ENCODE peak calls at places on chromosomes 2 and 18, in four cellular contexts. D is neuronal stem cell, E is heart right ventricle, Z is thoracic aorta. O is an unnamed sample.

GRCh38 chr2:17646096-17646554 is 105.6 kb downstream of the VSNL1 start:
- DNase-seq in D (peak), E (no peak), Z (no peak), O (peak)

GRCh38 chr18:292271-292670 is 24.4 kb upstream of the THOC1 start:
- DNase-seq in D (no peak), E (no peak), Z (no peak), O (no peak)

GRCh38 chr2:78775291-78775690 is 250.2 kb upstream of the REG3G start:
- DNase-seq in D (no peak), E (no peak), Z (no peak), O (no peak)

GRCh38 chr2:146870691-146871090 is 974.1 kb upstream of the ACVR2A start:
- DNase-seq in D (no peak), E (no peak), Z (no peak), O (no peak)

GRCh38 chr2:188478724-188479123 is 187.1 kb downstream of the GULP1 start:
- DNase-seq in D (no peak), E (no peak), Z (no peak), O (no peak)

GRCh38 chr2:17830053-17831034 is 14.1 kb downstream of the MSGN1 start:
- DNase-seq in D (peak), E (peak), Z (no peak), O (peak)

GRCh38 chr2:138234265-138234664 is 267.3 kb upstream of the SPOPL start:
- DNase-seq in D (no peak), E (no peak), Z (no peak), O (no peak)

GRCh38 chr2:102337481-102338386 is 17.9 kb upstream of the IL18R1 start:
- DNase-seq in D (no peak), E (no peak), Z (no peak), O (no peak)

GRCh38 chr18:4035521-4035920 is 419.6 kb downstream of the DLGAP1 start:
- DNase-seq in D (no peak), E (no peak), Z (no peak), O (no peak)

GRCh38 chr2:186256540-186256939 is 229.5 kb upstream of the ZC3H15 start:
- DNase-seq in D (peak), E (no peak), Z (no peak), O (no peak)

GRCh38 chr18:55018602-55019001 is 59.3 kb upstream of the CCDC68 start:
- DNase-seq in D (no peak), E (no peak), Z (no peak), O (no peak)

GRCh38 chr2:102033028-102033749 is 41.4 kb downstream of the IL1R2 start:
- DNase-seq in D (no peak), E (peak), Z (no peak), O (peak)

GRCh38 chr2:1811971-1812350 is 67.6 kb upstream of the PXDN start:
- DNase-seq in D (no peak), E (no peak), Z (no peak), O (no peak)

GRCh38 chr2:29923110-29923721 is 1.8 kb upstream of the ALK start:
- DNase-seq in D (peak), E (peak), Z (no peak), O (peak)

GRCh38 chr2:165568361-165568760 is 98.9 kb downstream of the CSRNP3 start:
- DNase-seq in D (no peak), E (no peak), Z (no peak), O (no peak)

GRCh38 chr18:61400714-61401113 is 67.5 kb downstream of the CDH20 start:
- DNase-seq in D (no peak), E (no peak), Z (no peak), O (no peak)

GRCh38 chr2:195318440-195319111 is 338.4 kb upstream of the SLC39A10 start:
- DNase-seq in D (peak), E (no peak), Z (no peak), O (no peak)

GRCh38 chr2:22904126-22904684 is 480.8 kb upstream of the KLHL29 start:
- DNase-seq in D (peak), E (peak), Z (no peak), O (peak)

GRCh38 chr18:45654677-45655076 is 39.4 kb downstream of the SLC14A2 start:
- DNase-seq in D (no peak), E (no peak), Z (no peak), O (no peak)

GRCh38 chr18:73842795-73843394 is 304.7 kb downstream of the FBXO15 start:
- DNase-seq in D (peak), E (peak), Z (no peak), O (no peak)

GRCh38 chr2:48600917-48601316 is 16.7 kb upstream of the GTF2A1L start:
- DNase-seq in D (no peak), E (no peak), Z (no peak), O (no peak)

GRCh38 chr2:177474904-177475474 is 82.4 kb downstream of the AGPS start:
- DNase-seq in D (no peak), E (no peak), Z (no peak), O (no peak)

GRCh38 chr2:10235099-10235908 is 67.4 kb upstream of the HPCAL1 start:
- DNase-seq in D (no peak), E (no peak), Z (no peak), O (no peak)

GRCh38 chr18:34626404-34627137 is 83.5 kb upstream of the DTNA start:
- DNase-seq in D (no peak), E (no peak), Z (no peak), O (no peak)

GRCh38 chr18:44033144-44033543 is 647.5 kb upstream of the SETBP1 start:
- DNase-seq in D (peak), E (no peak), Z (no peak), O (no peak)

GRCh38 chr18:48703033-48703386 is 164.2 kb downstream of the CTIF start:
- DNase-seq in D (no peak), E (no peak), Z (no peak), O (no peak)

GRCh38 chr2:223601932-223602676 is at the start of gene SCG2:
- DNase-seq in D (peak), E (peak), Z (peak), O (peak)

GRCh38 chr2:100142393-100142792 is at the start of gene AFF3:
- DNase-seq in D (no peak), E (no peak), Z (no peak), O (no peak)

GRCh38 chr2:9753665-9754531 is 89.4 kb upstream of the TAF1B start:
- DNase-seq in D (no peak), E (no peak), Z (no peak), O (no peak)

GRCh38 chr2:47075361-47076125 is 79.6 kb downstream of the STPG4 start:
- DNase-seq in D (no peak), E (no peak), Z (no peak), O (no peak)

GRCh38 chr18:62634991-62635630 is 80.2 kb upstream of the PHLPP1 start:
- DNase-seq in D (no peak), E (no peak), Z (no peak), O (no peak)
- H3K27ac ChIP-seq in D (no peak), E (no peak), Z (no peak), O (no peak)

DNA sequence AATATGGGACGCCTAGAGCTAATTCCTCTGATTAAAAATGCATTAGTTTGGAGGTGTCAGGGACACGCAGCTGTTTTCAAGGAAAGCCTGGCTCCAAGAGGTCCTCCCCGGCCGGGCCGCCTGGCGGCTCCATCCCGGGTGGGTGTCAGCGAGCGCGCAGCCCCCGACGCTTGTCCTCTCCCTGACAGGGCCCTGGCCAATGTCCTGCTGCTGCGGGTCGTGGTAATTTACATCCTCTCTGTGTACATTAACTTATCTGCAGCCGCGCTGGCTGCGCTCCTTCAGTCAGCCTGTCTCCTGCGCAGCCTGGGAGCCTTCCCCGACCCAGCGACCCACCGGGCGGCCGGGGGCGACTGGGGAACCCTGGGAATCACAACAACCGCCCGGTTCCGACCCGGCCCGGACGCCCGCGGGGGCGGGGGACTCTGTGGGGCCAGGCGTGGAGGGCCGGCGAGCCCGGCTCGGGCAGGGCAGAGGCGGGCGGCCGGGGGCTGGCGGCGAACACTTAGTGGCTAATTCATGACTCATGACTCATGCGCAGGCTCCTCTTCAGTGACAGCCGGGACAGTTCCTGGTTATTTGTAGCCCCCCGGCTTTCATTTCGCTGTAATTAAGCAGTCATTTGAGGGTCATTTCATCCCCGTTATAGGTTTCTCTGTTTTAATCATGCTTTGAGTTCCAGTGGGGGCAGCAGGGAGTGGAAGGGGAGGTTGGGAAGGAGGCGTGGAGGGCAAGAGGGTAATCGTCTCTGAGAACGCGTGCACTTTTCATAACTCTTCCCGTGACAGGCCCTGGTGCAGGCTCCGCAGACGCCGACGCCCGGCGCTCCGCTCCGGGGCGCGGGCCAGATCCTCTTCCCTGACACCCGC is 141.9 kb upstream of the CTAGE1 start:
- DNase-seq in D (peak), E (peak), Z (no peak), O (peak)
- H3K27ac ChIP-seq in D (no peak), E (peak), Z (peak), O (peak)

DNA sequence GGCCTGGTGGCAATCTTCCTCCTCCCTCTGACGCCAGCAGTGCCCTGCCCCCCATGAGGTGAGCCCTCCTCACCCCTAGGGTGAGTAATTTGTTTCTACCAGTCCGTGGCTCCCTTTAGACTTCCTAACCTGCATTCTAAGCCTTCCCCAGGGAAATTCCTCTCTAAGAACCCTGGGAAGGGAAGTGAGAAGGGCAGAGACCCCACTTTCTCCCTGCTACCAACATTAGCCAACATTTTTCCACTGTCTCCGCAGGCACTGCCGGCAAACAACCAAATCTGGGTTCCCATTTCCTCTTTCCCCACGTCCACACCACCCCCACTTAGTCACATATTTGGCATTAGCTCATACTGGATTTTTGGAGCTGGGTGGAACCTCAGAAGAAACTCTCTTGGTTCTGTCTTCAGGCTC is 69.3 kb downstream of the NRP2 start:
- DNase-seq in D (no peak), E (no peak), Z (no peak), O (no peak)
- H3K27ac ChIP-seq in D (no peak), E (no peak), Z (peak), O (no peak)

GRCh38 chr18:26383454-26384270 is 157.4 kb downstream of the TAF4B start:
- DNase-seq in D (peak), E (no peak), Z (no peak), O (no peak)

GRCh38 chr18:26386002-26386401 is 159.8 kb downstream of the TAF4B start:
- DNase-seq in D (no peak), E (no peak), Z (no peak), O (no peak)

DNA sequence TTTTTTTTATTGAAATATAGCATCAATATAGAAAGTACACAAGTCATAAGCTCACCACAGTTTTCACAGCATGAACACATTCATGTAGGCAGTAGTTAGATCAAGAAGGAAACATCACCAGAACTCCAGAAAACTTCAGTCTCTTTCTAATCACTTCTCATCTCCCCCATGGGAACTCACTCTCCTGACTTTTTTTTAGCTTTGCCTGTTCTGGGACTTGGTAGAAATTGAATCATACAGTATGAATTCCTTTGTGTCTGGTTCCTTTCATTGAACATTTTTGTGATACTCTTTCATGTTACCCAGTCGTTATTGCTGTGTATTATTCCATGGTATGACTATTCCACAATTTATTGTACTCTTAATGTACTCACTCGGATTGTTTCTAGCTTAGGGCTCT is 160.2 kb downstream of the TAF4B start:
- DNase-seq in D (no peak), E (no peak), Z (no peak), O (no peak)
- H3K27ac ChIP-seq in D (no peak), E (no peak), Z (no peak), O (no peak)

DNA sequence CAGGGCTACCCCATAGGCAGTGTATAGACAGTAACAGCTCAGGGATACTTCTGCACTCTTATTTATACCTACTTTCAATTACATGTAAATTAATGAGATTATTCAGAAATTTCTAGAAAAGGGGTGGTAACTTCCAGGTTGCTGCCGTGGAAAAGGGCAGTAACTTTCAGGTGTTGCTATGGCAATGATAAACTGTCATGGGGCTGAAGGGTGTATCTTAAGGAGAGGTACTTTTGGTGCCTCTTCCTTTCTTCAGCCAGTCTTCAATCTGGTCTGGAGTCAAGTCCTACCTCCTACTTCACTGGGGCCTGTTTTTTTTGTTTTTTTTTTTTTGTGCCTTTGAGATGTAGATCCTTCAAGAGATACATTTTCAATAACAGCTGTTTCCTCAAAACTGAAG is 35.2 kb upstream of the DNAJC10 start:
- DNase-seq in D (no peak), E (no peak), Z (no peak), O (no peak)
- H3K27ac ChIP-seq in D (no peak), E (no peak), Z (no peak), O (no peak)

GRCh38 chr2:235642446-235643107 is 148.7 kb downstream of the AGAP1 start:
- DNase-seq in D (no peak), E (peak), Z (no peak), O (no peak)
- H3K27ac ChIP-seq in D (no peak), E (peak), Z (no peak), O (no peak)

GRCh38 chr18:13416208-13416607 is 197.6 kb downstream of the LDLRAD4 start:
- DNase-seq in D (no peak), E (no peak), Z (no peak), O (no peak)
- H3K27ac ChIP-seq in D (no peak), E (peak), Z (no peak), O (no peak)

GRCh38 chr2:197674546-197674945 is 841 bp downstream of the RFTN2 start:
- DNase-seq in D (no peak), E (no peak), Z (no peak), O (no peak)
- H3K27ac ChIP-seq in D (no peak), E (peak), Z (peak), O (no peak)

DNA sequence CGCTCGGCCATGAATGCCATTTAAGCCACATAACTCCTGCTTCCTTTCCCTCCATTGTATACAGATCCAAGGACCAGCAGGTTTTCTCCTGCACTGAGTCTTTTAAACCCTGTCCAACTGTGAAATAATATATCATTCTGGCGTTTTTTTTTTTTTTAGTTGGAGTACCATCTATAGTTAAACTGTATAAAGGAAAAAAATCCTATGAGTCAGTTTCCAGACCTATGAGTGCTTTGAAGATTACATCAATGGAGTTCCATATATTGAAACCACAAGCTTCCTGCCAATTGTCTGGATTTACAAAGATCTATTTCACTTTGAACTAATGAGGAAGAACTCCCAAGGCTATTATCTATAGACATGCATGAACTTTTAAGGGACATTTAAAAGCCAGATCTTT is 2.4 kb upstream of the MALT1 start:
- DNase-seq in D (no peak), E (no peak), Z (no peak), O (no peak)
- H3K27ac ChIP-seq in D (no peak), E (no peak), Z (no peak), O (no peak)

GRCh38 chr2:28650261-28650584 is 101.4 kb upstream of the PPP1CB start:
- DNase-seq in D (no peak), E (no peak), Z (no peak), O (no peak)

GRCh38 chr2:28647682-28648081 is 103.9 kb upstream of the PPP1CB start:
- DNase-seq in D (no peak), E (no peak), Z (no peak), O (no peak)

GRCh38 chr2:28648147-28648546 is 103.5 kb upstream of the PPP1CB start:
- DNase-seq in D (no peak), E (no peak), Z (no peak), O (no peak)

GRCh38 chr2:28648671-28649395 is 102.8 kb upstream of the PPP1CB start:
- DNase-seq in D (no peak), E (no peak), Z (no peak), O (no peak)

DNA sequence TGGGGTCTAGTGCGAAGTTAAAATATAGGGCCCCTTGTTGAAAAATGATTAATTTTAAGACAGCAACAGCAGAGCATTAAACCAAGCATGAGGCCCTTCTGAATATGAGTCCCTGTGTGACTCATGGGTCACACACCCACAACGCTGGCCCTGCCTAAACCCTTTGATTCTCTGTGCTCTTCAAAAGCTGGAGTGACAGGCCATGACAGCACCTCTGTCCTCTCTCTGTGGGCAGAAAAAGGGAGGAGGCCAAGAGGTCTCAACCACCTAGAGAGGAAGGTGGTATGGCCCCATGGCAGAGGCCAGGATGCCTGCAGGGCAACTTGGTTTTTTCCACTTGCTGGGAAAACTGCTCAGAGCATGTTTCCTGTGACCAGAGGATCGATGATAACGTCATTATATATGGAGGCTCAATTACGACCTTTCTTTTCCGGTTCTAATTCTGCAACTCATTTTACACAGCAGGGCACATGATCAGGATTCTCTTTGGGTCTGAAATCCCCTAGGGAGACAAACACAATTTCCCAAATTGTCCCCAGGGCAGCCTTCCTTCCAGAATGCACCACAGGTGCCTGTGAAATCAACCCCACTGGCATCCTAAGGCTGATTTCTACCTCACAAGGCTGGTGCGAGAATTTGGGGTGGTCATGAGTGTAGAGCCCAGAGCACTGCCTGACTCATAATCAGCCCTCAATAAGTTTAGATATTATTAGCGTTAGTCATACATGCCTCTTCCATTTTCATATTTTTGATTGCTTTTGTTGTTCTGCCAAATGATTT is 102.0 kb upstream of the PPP1CB start:
- DNase-seq in D (no peak), E (no peak), Z (no peak), O (no peak)
- H3K27ac ChIP-seq in D (no peak), E (no peak), Z (peak), O (no peak)

O was measured in pancreas.